ENCODE peak calls at places on chromosomes 11 and 22, in seven cellular contexts. F is esophagus squamous epithelium; N is esophagus muscularis mucosa; O is right lobe of liver; T is CD8-positive, alpha-beta T cell; Y is A673; S is PC-3. Z is an unnamed sample. For H3K9me3, the result is how much of the 10 kb centered on the place peaks cover.

GRCh38 chr11:35116762-35117588 is 22.0 kb upstream of the CD44 start:
- DNase-seq in F (no peak), N (no peak), O (no peak), T (no peak), Y (no peak), S (no peak), Z (no peak)

GRCh38 chr22:39724390-39724789 is 153.8 kb downstream of the CACNA1I start:
- DNase-seq in F (no peak), N (no peak), O (no peak), T (no peak), Y (peak), S (no peak), Z (no peak)

GRCh38 chr11:6488342-6488741 is 7.0 kb downstream of the TIMM10B start:
- DNase-seq in F (no peak), N (no peak), O (no peak), T (no peak), Y (no peak), S (no peak), Z (no peak)

GRCh38 chr11:128172046-128172878 is 415.1 kb downstream of the ETS1 start:
- DNase-seq in F (peak), N (peak), O (peak), T (peak), Y (peak), S (peak), Z (peak)

GRCh38 chr11:6197466-6198200 is 1.4 kb upstream of the OR52W1 start:
- DNase-seq in F (no peak), N (peak), O (no peak), T (no peak), Y (no peak), S (no peak), Z (peak)

GRCh38 chr22:47674600-47674999 is 912.1 kb downstream of the TBC1D22A start:
- DNase-seq in F (no peak), N (no peak), O (no peak), T (no peak), Y (no peak), S (no peak), Z (no peak)

GRCh38 chr22:42920101-42920820 is 63.2 kb upstream of the ARFGAP3 start:
- DNase-seq in F (no peak), N (no peak), O (no peak), T (no peak), Y (no peak), S (no peak), Z (peak)

GRCh38 chr11:119460582-119460981 is 37.6 kb upstream of the THY1 start:
- DNase-seq in F (no peak), N (no peak), O (no peak), T (no peak), Y (no peak), S (no peak), Z (no peak)

GRCh38 chr11:46674463-46675287 is 25.7 kb downstream of the ARHGAP1 start:
- DNase-seq in F (no peak), N (no peak), O (no peak), T (no peak), Y (no peak), S (no peak), Z (no peak)

GRCh38 chr11:43580735-43581369 is 99.7 kb upstream of the HSD17B12 start:
- DNase-seq in F (no peak), N (peak), O (no peak), T (no peak), Y (peak), S (no peak), Z (no peak)

GRCh38 chr11:82701847-82702520 is 31.7 kb downstream of the FAM181B start:
- DNase-seq in F (no peak), N (peak), O (no peak), T (no peak), Y (peak), S (peak), Z (peak)

GRCh38 chr11:75827562-75827961 is 12.6 kb downstream of the UVRAG start:
- DNase-seq in F (no peak), N (no peak), O (no peak), T (no peak), Y (no peak), S (no peak), Z (no peak)

GRCh38 chr11:68549789-68550484 is 89.4 kb downstream of the PPP6R3 start:
- DNase-seq in F (no peak), N (no peak), O (no peak), T (no peak), Y (no peak), S (no peak), Z (no peak)

GRCh38 chr11:10305262-10305963 is 540 bp downstream of the ADM start:
- DNase-seq in F (no peak), N (no peak), O (peak), T (no peak), Y (peak), S (peak), Z (peak)

GRCh38 chr11:119062779-119063178 is 4.8 kb upstream of the VPS11 start:
- DNase-seq in F (no peak), N (no peak), O (peak), T (no peak), Y (no peak), S (peak), Z (peak)

GRCh38 chr11:69439127-69439526 is 42.3 kb upstream of the LINC01488 start:
- DNase-seq in F (no peak), N (no peak), O (peak), T (no peak), Y (no peak), S (no peak), Z (no peak)

GRCh38 chr11:6627762-6628241 is 8.6 kb upstream of the TPP1 start:
- DNase-seq in F (no peak), N (no peak), O (no peak), T (no peak), Y (no peak), S (no peak), Z (no peak)

GRCh38 chr11:75325713-75326438 is 25.6 kb downstream of the ARRB1 start:
- DNase-seq in F (no peak), N (no peak), O (peak), T (no peak), Y (peak), S (peak), Z (peak)

GRCh38 chr11:128417607-128418324 is 169.6 kb downstream of the ETS1 start:
- DNase-seq in F (no peak), N (peak), O (no peak), T (no peak), Y (no peak), S (peak), Z (no peak)

GRCh38 chr22:22911327-22912134 is 23.9 kb downstream of the IGLL5 start:
- DNase-seq in F (no peak), N (no peak), O (no peak), T (no peak), Y (no peak), S (no peak), Z (no peak)

GRCh38 chr11:46356911-46357482 is 9.7 kb downstream of the DGKZ start:
- DNase-seq in F (no peak), N (no peak), O (no peak), T (no peak), Y (peak), S (no peak), Z (peak)

GRCh38 chr11:44192015-44192380 is 96.5 kb downstream of the EXT2 start:
- DNase-seq in F (no peak), N (no peak), O (no peak), T (no peak), Y (no peak), S (no peak), Z (peak)

GRCh38 chr11:122023614-122024250 is 92.3 kb downstream of the BLID start:
- DNase-seq in F (no peak), N (no peak), O (no peak), T (no peak), Y (peak), S (peak), Z (no peak)

GRCh38 chr11:64805481-64805880 is 2.5 kb upstream of the MAP4K2 start:
- DNase-seq in F (no peak), N (no peak), O (no peak), T (no peak), Y (no peak), S (no peak), Z (no peak)

GRCh38 chr22:20674998-20675397 is 98.9 kb upstream of the SERPIND1 start:
- DNase-seq in F (no peak), N (no peak), O (no peak), T (no peak), Y (no peak), S (no peak), Z (no peak)

DNA sequence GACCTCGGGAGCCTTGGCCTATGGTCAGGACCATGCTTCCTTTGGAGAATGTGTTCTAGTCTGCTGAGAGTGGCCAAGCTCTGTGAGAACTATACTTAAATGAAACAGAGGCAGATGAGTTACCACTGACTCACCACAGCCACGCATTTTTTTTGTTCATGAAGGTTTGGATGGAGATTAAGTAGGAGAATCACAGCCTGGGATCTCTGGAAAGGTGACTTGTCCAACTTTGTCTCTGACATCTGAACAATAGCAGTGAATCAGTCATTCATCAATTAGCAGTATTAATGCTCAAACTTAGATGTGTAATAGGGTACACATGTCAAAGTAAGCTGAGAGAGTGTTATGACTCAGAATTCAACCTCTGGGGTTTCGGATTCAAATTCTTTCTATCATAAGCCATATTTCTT is 100.7 kb upstream of the ANO3 start:
- DNase-seq in F (no peak), N (no peak), O (no peak), T (no peak), Y (no peak), S (peak), Z (peak)
- H3K27ac ChIP-seq in F (no peak), N (no peak), O (no peak), T (no peak), Y (no peak), S (peak), Z (peak)

GRCh38 chr11:2647167-2647566 is 52.6 kb downstream of the KCNQ1OT1 start:
- DNase-seq in F (no peak), N (no peak), O (no peak), T (no peak), Y (no peak), S (no peak), Z (no peak)
- H3K9me3 ChIP-seq in F (half or more), N (half or more), O (under half), T (under half), Y (half or more), S (under half), Z (under half)

DNA sequence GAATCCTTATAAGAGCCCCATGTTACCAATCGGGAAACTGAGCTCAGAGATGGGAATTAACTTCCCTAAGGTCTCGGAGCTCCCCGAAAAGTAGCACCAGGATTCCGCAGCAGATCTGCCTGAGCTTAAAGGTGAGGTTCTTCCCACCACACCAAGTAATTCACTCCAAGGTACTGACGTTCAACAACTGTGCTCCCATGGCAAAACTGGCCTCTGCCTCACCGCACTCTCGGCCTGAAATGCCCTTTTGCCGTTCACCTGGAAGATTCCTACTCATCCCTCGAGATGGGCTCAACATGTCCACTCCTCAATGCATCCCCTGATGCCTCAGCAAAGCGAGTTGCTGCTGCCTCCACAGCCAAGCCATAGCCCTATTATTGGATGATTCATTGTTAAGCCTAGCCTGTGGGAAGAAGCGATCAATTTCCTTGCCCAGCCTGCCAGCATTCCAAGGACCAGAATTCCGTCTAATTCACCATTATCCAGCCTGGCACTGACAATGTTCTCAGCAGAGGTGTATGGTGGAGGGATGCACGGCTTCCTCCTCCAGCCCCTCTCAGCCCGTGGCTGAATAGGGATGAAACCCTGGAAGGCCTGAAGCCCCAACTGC is 4.2 kb downstream of the PLAAT3 start:
- DNase-seq in F (no peak), N (no peak), O (no peak), T (no peak), Y (no peak), S (no peak), Z (no peak)
- H3K27ac ChIP-seq in F (peak), N (peak), O (peak), T (no peak), Y (no peak), S (no peak), Z (no peak)

GRCh38 chr22:49392247-49392646 is 435.4 kb downstream of the BRD1 start:
- DNase-seq in F (no peak), N (no peak), O (no peak), T (no peak), Y (no peak), S (no peak), Z (no peak)

GRCh38 chr22:49394116-49394785 is 433.4 kb downstream of the BRD1 start:
- DNase-seq in F (no peak), N (no peak), O (no peak), T (no peak), Y (no peak), S (no peak), Z (no peak)

GRCh38 chr22:49391436-49391835 is 436.2 kb downstream of the BRD1 start:
- DNase-seq in F (no peak), N (no peak), O (no peak), T (no peak), Y (no peak), S (no peak), Z (no peak)

GRCh38 chr22:49392841-49393510 is 434.7 kb downstream of the BRD1 start:
- DNase-seq in F (no peak), N (no peak), O (no peak), T (no peak), Y (no peak), S (no peak), Z (no peak)

GRCh38 chr22:49393526-49393925 is 434.1 kb downstream of the BRD1 start:
- DNase-seq in F (no peak), N (no peak), O (no peak), T (no peak), Y (no peak), S (no peak), Z (no peak)
- H3K9me3 ChIP-seq in F (under half), N (under half), O (under half), T (under half), Y (under half), S (under half), Z (half or more)

GRCh38 chr22:46589141-46589748 is 30.9 kb upstream of the GRAMD4 start:
- DNase-seq in F (no peak), N (no peak), O (no peak), T (no peak), Y (no peak), S (no peak), Z (no peak)

GRCh38 chr22:46587067-46587471 is 33.1 kb upstream of the GRAMD4 start:
- DNase-seq in F (no peak), N (no peak), O (no peak), T (no peak), Y (no peak), S (no peak), Z (no peak)

GRCh38 chr22:46587492-46588278 is 32.5 kb upstream of the GRAMD4 start:
- DNase-seq in F (no peak), N (no peak), O (peak), T (no peak), Y (no peak), S (no peak), Z (no peak)

GRCh38 chr22:46589871-46590271 is 30.3 kb upstream of the GRAMD4 start:
- DNase-seq in F (no peak), N (no peak), O (no peak), T (no peak), Y (no peak), S (no peak), Z (no peak)

GRCh38 chr22:46588279-46589140 is 31.7 kb upstream of the GRAMD4 start:
- DNase-seq in F (no peak), N (no peak), O (peak), T (no peak), Y (no peak), S (no peak), Z (no peak)
- H3K27ac ChIP-seq in F (peak), N (no peak), O (no peak), T (no peak), Y (no peak), S (no peak), Z (no peak)

DNA sequence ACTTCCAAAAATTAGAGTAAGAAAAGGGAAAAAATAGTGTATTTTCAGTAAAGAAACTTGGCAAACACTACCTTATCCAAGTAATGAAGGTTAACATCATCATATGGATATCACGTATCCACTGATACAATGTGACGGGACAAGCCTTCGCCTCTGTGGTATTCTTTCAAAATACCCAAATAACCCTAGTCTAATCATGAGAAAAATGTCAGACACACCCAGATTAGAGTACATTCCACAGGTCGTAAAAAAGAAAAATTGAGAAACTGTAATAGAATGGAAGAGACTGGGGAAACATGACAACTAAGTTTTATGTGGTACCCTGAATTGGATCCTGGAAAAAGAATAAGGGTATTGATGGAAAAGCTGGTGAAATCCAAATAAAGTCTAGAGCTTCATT is 48.9 kb downstream of the NARS2 start:
- DNase-seq in F (no peak), N (no peak), O (no peak), T (no peak), Y (no peak), S (no peak), Z (no peak)
- H3K9me3 ChIP-seq in F (under half), N (under half), O (under half), T (under half), Y (under half), S (under half), Z (under half)

GRCh38 chr11:57499983-57500461 is 15.5 kb downstream of the SLC43A1 start:
- DNase-seq in F (no peak), N (no peak), O (no peak), T (no peak), Y (no peak), S (no peak), Z (no peak)

GRCh38 chr11:57500926-57501325 is 14.6 kb downstream of the SLC43A1 start:
- DNase-seq in F (no peak), N (no peak), O (no peak), T (no peak), Y (no peak), S (no peak), Z (no peak)

GRCh38 chr11:57498540-57498939 is 17.0 kb downstream of the SLC43A1 start:
- DNase-seq in F (no peak), N (no peak), O (no peak), T (no peak), Y (no peak), S (no peak), Z (no peak)

GRCh38 chr11:57500526-57500925 is 15.0 kb downstream of the SLC43A1 start:
- DNase-seq in F (no peak), N (no peak), O (no peak), T (no peak), Y (no peak), S (no peak), Z (no peak)

DNA sequence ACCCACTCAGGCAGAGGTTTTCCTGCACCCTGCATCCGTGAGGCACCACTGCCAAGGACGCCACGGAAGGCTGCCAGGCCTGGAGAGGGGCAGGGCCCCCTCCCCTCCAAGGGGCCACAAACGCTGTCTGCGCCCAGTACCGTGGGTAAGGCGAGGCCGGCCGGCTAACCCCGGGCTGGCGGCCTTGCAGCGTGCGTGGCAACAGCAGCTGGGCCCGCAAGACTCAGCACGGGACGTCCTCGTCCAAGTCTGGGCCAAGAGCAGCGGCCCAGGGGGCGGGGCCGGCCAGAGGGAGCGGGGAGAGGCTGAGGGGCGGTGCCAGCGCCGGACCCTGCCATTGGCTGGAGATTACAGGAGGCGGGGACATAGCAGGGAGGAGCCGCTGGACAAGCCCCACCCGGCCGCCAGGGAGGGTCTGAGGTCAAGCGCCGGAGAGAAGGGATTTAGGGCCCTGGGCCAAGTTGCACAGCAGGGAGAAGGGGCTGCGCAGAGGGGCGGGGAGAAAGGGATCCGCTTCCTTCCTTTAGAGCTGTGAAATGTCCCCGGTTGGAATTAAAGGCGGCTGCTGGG is 16.0 kb downstream of the SLC43A1 start:
- DNase-seq in F (peak), N (peak), O (peak), T (no peak), Y (peak), S (peak), Z (peak)
- H3K27ac ChIP-seq in F (peak), N (peak), O (peak), T (no peak), Y (peak), S (no peak), Z (no peak)

DNA sequence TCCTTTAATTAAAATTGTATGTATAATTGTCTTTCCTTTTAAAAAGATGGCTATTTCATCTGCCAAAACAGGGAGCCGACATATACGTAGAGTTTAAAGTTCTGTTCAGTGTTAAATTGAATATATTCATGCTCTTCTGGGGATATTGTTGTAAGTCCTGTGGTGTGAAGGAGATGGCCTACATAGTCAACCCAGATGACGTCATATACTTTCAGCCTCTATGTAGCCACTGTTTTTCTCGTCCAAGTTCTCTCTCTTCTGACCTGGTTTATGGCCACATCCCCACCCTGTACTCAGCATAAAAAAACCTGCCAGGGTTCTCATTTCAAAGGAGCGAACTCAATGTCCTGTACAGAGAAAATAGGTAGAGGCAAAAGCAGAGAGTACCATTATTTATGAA is 509.4 kb upstream of the ARHGAP42 start:
- DNase-seq in F (no peak), N (no peak), O (no peak), T (no peak), Y (no peak), S (no peak), Z (no peak)
- H3K9me3 ChIP-seq in F (under half), N (under half), O (under half), T (under half), Y (under half), S (under half), Z (under half)

Z was measured in mammary epithelial cell.